ENCODE peak calls at places on chromosomes 1 and 21, in eight cellular contexts. X is C1 segment of cervical spinal cord; M is breast epithelium; D is bronchial epithelial cell; Z is fibroblast of pulmonary artery; Y is Daoy; W is RWPE1; J is CD8-positive, alpha-beta T cell. P is an unnamed sample.

GRCh38 chr1:38559180-38559874 is 300.2 kb downstream of the RRAGC start:
- DNase-seq in X (no peak), M (peak; percentile 45), D (peak; percentile 44), Z (no peak), Y (no peak), W (no peak), J (peak; percentile 95), P (no peak)

GRCh38 chr1:176799327-176799726 is 336.4 kb downstream of the PAPPA2 start:
- DNase-seq in X (no peak), M (no peak), D (no peak), Z (no peak), Y (no peak), W (no peak), J (no peak), P (no peak)

GRCh38 chr21:21019681-21020080 is 21.5 kb downstream of the NCAM2 start:
- DNase-seq in X (no peak), M (no peak), D (no peak), Z (no peak), Y (no peak), W (no peak), J (no peak), P (no peak)

GRCh38 chr1:38137164-38137563 is 90.6 kb upstream of the POU3F1 start:
- DNase-seq in X (no peak), M (no peak), D (peak; percentile 65), Z (no peak), Y (no peak), W (no peak), J (no peak), P (no peak)

GRCh38 chr1:231210126-231210525 is 30.9 kb upstream of the GNPAT start:
- DNase-seq in X (no peak), M (no peak), D (no peak), Z (no peak), Y (no peak), W (no peak), J (no peak), P (no peak)

GRCh38 chr1:90925928-90926869 is 95.6 kb downstream of the ZNF644 start:
- DNase-seq in X (no peak), M (no peak), D (peak; percentile 32), Z (peak; percentile 70), Y (peak; percentile 60), W (peak; percentile 7), J (no peak), P (peak; percentile 63)

GRCh38 chr1:6587261-6588005 is 7.6 kb downstream of the ZBTB48 start:
- DNase-seq in X (no peak), M (peak; percentile 71), D (peak; percentile 51), Z (no peak), Y (no peak), W (peak; percentile 41), J (no peak), P (no peak)

GRCh38 chr1:180343931-180344406 is 113.9 kb downstream of the LHX4 start:
- DNase-seq in X (no peak), M (no peak), D (peak; percentile 49), Z (peak; percentile 39), Y (peak; percentile 11), W (no peak), J (no peak), P (peak; percentile 49)

GRCh38 chr1:158150512-158150911 is 30.2 kb upstream of the CD1D start:
- DNase-seq in X (no peak), M (no peak), D (no peak), Z (no peak), Y (no peak), W (no peak), J (no peak), P (no peak)

P was measured in A673.